ENCODE peak calls at places on chromosomes 4 and X, in four cellular contexts. K is GM12878, Y is HL-60, I is K562. O is an unnamed sample.

GRCh38 chr4:62288803-62289541 is 1088.8 kb downstream of the ADGRL3 start:
- DNase-seq in K (no peak), Y (no peak), I (no peak), O (no peak)

GRCh38 chr4:174714393-174715211 is 114.4 kb downstream of the GLRA3 start:
- DNase-seq in K (no peak), Y (peak; percentile 10), I (peak; percentile 74), O (peak; percentile 21)

GRCh38 chr4:74544655-74545361 is 99.9 kb downstream of the AREG start:
- DNase-seq in K (no peak), Y (no peak), I (no peak), O (no peak)

GRCh38 chr4:158991534-158992155 is 111.2 kb upstream of the RAPGEF2 start:
- DNase-seq in K (no peak), Y (no peak), I (no peak), O (no peak)

GRCh38 chr4:172900880-172901279 is 267.7 kb upstream of the GALNT7 start:
- DNase-seq in K (no peak), Y (no peak), I (no peak), O (no peak)

GRCh38 chrX:56795309-56795868 is 66.3 kb downstream of the NBDY start:
- DNase-seq in K (no peak), Y (no peak), I (no peak), O (no peak)

GRCh38 chrX:49066690-49067089 is 7.1 kb downstream of the PRAF2 start:
- DNase-seq in K (no peak), Y (no peak), I (no peak), O (no peak)

GRCh38 chrX:12137982-12138365 is 299 bp upstream of the FRMPD4 start:
- DNase-seq in K (no peak), Y (no peak), I (no peak), O (no peak)

GRCh38 chr4:129565214-129565613 is 469.3 kb downstream of the C4orf33 start:
- DNase-seq in K (no peak), Y (no peak), I (no peak), O (no peak)

GRCh38 chr4:132504438-132504837 is 644.7 kb upstream of the PCDH10 start:
- DNase-seq in K (no peak), Y (no peak), I (no peak), O (no peak)

GRCh38 chr4:8860892-8861575 is 10.6 kb downstream of the HMX1 start:
- DNase-seq in K (no peak), Y (no peak), I (no peak), O (no peak)

GRCh38 chrX:110569506-110569905 is 210.9 kb downstream of the RTL9 start:
- DNase-seq in K (no peak), Y (no peak), I (no peak), O (no peak)

GRCh38 chrX:108439434-108439883 is at the start of gene COL4A5:
- DNase-seq in K (no peak), Y (peak; percentile 7), I (peak; percentile 70), O (no peak)

GRCh38 chr4:2458546-2459491 is 10.1 kb upstream of the RNF4 start:
- DNase-seq in K (no peak), Y (no peak), I (no peak), O (no peak)

GRCh38 chr4:7190668-7191545 is 1.4 kb upstream of the SORCS2 start:
- DNase-seq in K (no peak), Y (no peak), I (no peak), O (no peak)

GRCh38 chrX:41350976-41351569 is 17.1 kb downstream of the DDX3X start:
- DNase-seq in K (no peak), Y (no peak), I (no peak), O (no peak)

GRCh38 chr4:52160859-52161258 is 109.8 kb downstream of the SPATA18 start:
- DNase-seq in K (no peak), Y (no peak), I (no peak), O (no peak)

GRCh38 chr4:8599657-8600056 is 7.1 kb downstream of the CPZ start:
- DNase-seq in K (no peak), Y (no peak), I (peak; percentile 45), O (no peak)

GRCh38 chrX:46912673-46913491 is 661 bp downstream of the JADE3 start:
- DNase-seq in K (no peak), Y (no peak), I (peak; percentile 46), O (peak; percentile 26)

GRCh38 chrX:119672252-119672825 is 20.6 kb downstream of the SEPTIN6 start:
- DNase-seq in K (no peak), Y (no peak), I (no peak), O (no peak)

GRCh38 chr4:73589887-73590801 is 30.1 kb downstream of the RASSF6 start:
- DNase-seq in K (peak; percentile 94), Y (no peak), I (no peak), O (no peak)

GRCh38 chrX:154827624-154828408 is 6.6 kb downstream of the SMIM9 start:
- DNase-seq in K (peak; percentile 53), Y (no peak), I (no peak), O (no peak)

GRCh38 chr4:95410387-95411005 is 138.3 kb downstream of the UNC5C start:
- DNase-seq in K (no peak), Y (no peak), I (no peak), O (no peak)

GRCh38 chr4:183299464-183299863 is 20.6 kb downstream of the CLDN22 start:
- DNase-seq in K (no peak), Y (no peak), I (no peak), O (no peak)

GRCh38 chrX:15202458-15203177 is 67.3 kb downstream of the ASB9 start:
- DNase-seq in K (peak; percentile 15), Y (no peak), I (no peak), O (no peak)

GRCh38 chr4:127155121-127155520 is 477.6 kb upstream of the INTU start:
- DNase-seq in K (no peak), Y (no peak), I (no peak), O (no peak)

GRCh38 chrX:102934624-102935023 is 2.4 kb upstream of the RAB40AL start:
- DNase-seq in K (no peak), Y (no peak), I (peak; percentile 18), O (peak; percentile 1)

GRCh38 chrX:54049801-54050200 is 5.5 kb upstream of the PHF8 start:
- DNase-seq in K (no peak), Y (no peak), I (no peak), O (no peak)

GRCh38 chrX:119728487-119728886 is 29.9 kb upstream of the SOWAHD start:
- DNase-seq in K (no peak), Y (no peak), I (no peak), O (no peak)

GRCh38 chr4:167234388-167234881 is at the start of gene SPOCK3:
- DNase-seq in K (no peak), Y (no peak), I (no peak), O (no peak)

GRCh38 chrX:85963736-85964135 is 83.6 kb downstream of the CHM start:
- DNase-seq in K (no peak), Y (no peak), I (no peak), O (no peak)

GRCh38 chr4:54439831-54440243 is 210.7 kb downstream of the PDGFRA start:
- DNase-seq in K (no peak), Y (peak; percentile 21), I (peak; percentile 41), O (no peak)

GRCh38 chr4:151690164-151690856 is 70.5 kb downstream of the GATB start:
- DNase-seq in K (no peak), Y (no peak), I (no peak), O (no peak)

GRCh38 chr4:39716356-39716755 is 18.4 kb downstream of the UBE2K start:
- DNase-seq in K (no peak), Y (no peak), I (no peak), O (no peak)
- TF ChIP-seq SPI1 in K (no peak), Y (no peak), I (no peak), O (no peak)

GRCh38 chr4:69323284-69323683 is 43.0 kb downstream of the UGT2B28 start:
- DNase-seq in K (no peak), Y (no peak), I (no peak), O (no peak)
- TF ChIP-seq SPI1 in K (no peak), Y (no peak), I (no peak), O (no peak)

DNA sequence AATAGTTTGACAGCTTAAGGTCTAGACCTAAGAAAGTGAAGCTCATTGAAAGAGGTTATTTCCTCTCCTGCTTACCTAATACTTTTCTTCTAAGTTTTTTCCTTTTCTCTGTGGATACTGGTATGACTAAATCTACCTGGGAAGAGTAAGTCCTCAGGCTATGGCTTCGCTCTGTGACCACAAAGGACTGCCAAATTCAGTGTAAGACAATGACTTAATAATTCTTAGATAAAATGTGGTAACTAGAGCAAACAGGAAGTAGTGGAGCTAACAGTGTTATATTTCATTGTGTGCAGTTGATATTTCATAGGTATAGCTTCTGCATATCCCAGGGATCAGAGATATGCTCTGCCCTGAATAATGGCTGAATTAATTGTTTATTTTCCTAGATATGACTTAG is 418.9 kb downstream of the CCSER1 start:
- DNase-seq in K (no peak), Y (no peak), I (no peak), O (no peak)
- TF ChIP-seq SPI1 in K (no peak), Y (no peak), I (no peak), O (no peak)

GRCh38 chrX:55758033-55758432 is 40.5 kb downstream of the RRAGB start:
- DNase-seq in K (no peak), Y (no peak), I (no peak), O (no peak)
- TF ChIP-seq SPI1 in K (no peak), Y (no peak), I (no peak), O (no peak)

GRCh38 chrX:100652266-100652665 is 8.3 kb downstream of the SRPX2 start:
- DNase-seq in K (no peak), Y (no peak), I (no peak), O (no peak)

GRCh38 chrX:100647739-100648138 is 3.7 kb downstream of the SRPX2 start:
- DNase-seq in K (no peak), Y (no peak), I (no peak), O (no peak)

GRCh38 chrX:100648601-100649417 is 4.8 kb downstream of the SRPX2 start:
- DNase-seq in K (no peak), Y (no peak), I (no peak), O (no peak)

GRCh38 chrX:100650841-100651240 is 6.8 kb downstream of the SRPX2 start:
- DNase-seq in K (no peak), Y (no peak), I (no peak), O (no peak)

DNA sequence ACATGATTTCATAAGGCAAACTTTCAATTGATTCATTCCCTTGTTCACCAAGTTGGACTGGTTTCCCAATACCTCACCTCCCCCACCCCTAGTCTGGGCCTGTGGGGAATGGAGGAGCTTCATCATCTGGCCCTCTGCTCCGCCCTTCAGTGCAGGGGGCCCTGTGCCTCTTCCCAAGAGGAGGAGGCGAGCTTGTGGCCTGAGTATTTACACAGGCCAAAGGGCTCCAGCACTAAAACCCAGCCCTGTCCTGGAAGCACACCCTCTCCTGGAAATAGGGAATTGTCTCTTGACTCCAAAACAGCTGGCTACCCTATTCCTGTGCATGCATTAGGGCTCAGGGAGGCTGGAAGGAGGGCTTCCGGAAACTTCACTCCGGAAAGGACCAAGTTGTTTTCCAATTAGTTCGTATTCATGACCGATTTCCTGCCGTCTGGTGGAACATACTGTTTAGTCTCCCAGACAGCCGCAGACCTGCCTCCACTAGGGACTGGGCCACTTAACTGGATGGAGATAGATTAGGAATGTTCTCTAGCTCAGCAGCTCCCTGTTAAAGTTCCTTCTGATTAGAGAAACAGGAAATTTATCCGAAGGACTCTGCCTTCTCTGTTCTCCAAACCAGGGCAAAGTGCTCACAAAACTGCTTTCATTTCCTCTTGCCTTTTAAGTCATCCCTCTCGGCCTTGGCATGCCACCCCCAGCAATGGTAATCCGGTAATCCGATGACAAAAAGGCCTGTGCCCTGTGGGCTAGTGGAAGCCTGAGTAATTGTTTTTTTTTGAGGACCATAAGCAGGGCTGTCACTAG is 5.8 kb downstream of the SRPX2 start:
- DNase-seq in K (no peak), Y (no peak), I (no peak), O (no peak)
- TF ChIP-seq SPI1 in K (no peak), Y (no peak), I (no peak), O (peak; percentile 55)

O was measured in GM12891.